ENCODE peak calls at places on chromosomes 11 and 22, in five cellular contexts. I is thyroid gland, C is GM23338, E is foreskin fibroblast, T is HFF-Myc. X is an unnamed sample.

GRCh38 chr11:92123540-92123939 is 101.1 kb upstream of the FAT3 start:
- DNase-seq in I (no peak), T (peak; percentile 7), E (no peak), C (no peak), X (peak; percentile 77)

GRCh38 chr22:35306350-35306967 is 6.8 kb downstream of the TOM1 start:
- DNase-seq in T (no peak), C (no peak), E (no peak), I (no peak), X (no peak)

GRCh38 chr11:120883404-120884135 is 140.3 kb upstream of the TBCEL start:
- DNase-seq in I (peak; percentile 62), C (no peak), E (peak; percentile 41), T (no peak), X (peak; percentile 34)

GRCh38 chr11:1933416-1934325 is 13.5 kb upstream of the MRPL23 start:
- DNase-seq in E (no peak), I (no peak), C (no peak), T (no peak), X (no peak)

GRCh38 chr22:49772692-49773091 is 55.0 kb downstream of the BRD1 start:
- DNase-seq in E (no peak), C (no peak), T (no peak), I (no peak), X (no peak)

GRCh38 chr22:38317237-38317994 is at the start of gene CSNK1E:
- DNase-seq in I (peak; percentile 82), C (peak; percentile 83), T (no peak), E (no peak), X (peak; percentile 69)

GRCh38 chr22:17191163-17191562 is 28.1 kb downstream of the ADA2 start:
- DNase-seq in T (no peak), I (no peak), C (no peak), E (peak; percentile 20), X (peak; percentile 44)

GRCh38 chr11:117807482-117808272 is 10.7 kb upstream of the DSCAML1 start:
- DNase-seq in E (peak; percentile 35), I (peak; percentile 82), C (peak; percentile 84), T (no peak), X (peak; percentile 64)

GRCh38 chr11:119376197-119376847 is 5.2 kb downstream of the USP2 start:
- DNase-seq in C (no peak), E (no peak), T (no peak), I (peak; percentile 91), X (no peak)

GRCh38 chr22:35480143-35480542 is 60.5 kb upstream of the RASD2 start:
- DNase-seq in E (no peak), T (no peak), I (peak; percentile 87), C (no peak), X (peak; percentile 63)

GRCh38 chr11:11980841-11981308 is 27.6 kb downstream of the DKK3 start:
- DNase-seq in I (no peak), C (no peak), T (no peak), E (peak; percentile 20), X (peak; percentile 75)

GRCh38 chr22:42813501-42813900 is 43.6 kb downstream of the ARFGAP3 start:
- DNase-seq in T (no peak), C (no peak), E (no peak), I (peak; percentile 64), X (no peak)

GRCh38 chr22:42817556-42817955 is 39.5 kb downstream of the ARFGAP3 start:
- DNase-seq in C (no peak), T (no peak), E (no peak), I (no peak), X (no peak)

GRCh38 chr22:42816339-42816738 is 40.7 kb downstream of the ARFGAP3 start:
- DNase-seq in E (no peak), I (peak; percentile 91), C (no peak), T (no peak), X (no peak)

GRCh38 chr22:42814215-42814614 is 42.9 kb downstream of the ARFGAP3 start:
- DNase-seq in C (no peak), T (no peak), I (no peak), E (no peak), X (no peak)

DNA sequence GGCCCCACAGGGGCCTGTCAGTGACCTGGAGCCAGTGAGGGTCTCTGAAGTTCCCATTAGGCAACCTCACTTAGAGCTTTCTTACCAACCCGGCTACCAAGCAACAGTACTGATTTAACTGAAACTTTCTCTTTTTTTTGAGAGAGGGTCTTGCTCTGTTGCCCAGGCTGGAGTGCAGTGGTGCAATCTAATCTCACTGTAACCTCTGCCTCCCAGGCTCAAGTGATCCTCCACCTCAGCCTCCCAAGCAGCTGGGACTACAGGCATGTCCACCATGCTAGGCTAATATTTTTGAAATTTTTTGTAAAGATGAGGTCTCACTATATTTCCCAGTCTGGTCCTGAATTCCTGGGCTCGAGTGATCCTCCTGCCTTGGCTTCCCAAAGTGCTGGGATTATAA is 42.5 kb downstream of the ARFGAP3 start:
- DNase-seq in I (no peak), C (no peak), E (no peak), T (no peak), X (no peak)
- TF ChIP-seq CTCF in I (no peak), C (no peak), E (no peak), T (no peak), X (no peak)

DNA sequence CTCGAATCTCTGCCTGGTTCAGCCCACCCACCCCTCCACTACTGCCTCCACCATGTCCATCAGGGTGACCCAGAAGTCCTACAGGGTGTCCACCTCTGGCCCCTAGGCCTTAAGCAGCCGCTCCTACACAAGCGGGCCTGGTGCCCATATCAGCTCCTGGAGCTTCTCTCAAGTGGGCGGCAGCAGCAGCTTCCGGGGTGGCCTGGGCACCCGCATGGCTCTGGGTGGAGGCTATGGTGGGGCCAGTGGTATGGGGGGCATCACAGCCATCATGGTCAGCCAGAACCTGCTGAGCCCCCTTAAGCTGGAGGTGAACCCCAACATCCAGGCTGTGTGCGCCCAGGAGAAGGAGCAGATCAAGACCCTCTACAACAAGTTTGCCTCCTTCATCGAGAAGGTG is 3.0 kb upstream of the SCUBE2 start:
- DNase-seq in C (no peak), T (no peak), E (no peak), I (no peak), X (no peak)
- H3K4me3 ChIP-seq in C (no peak overlapping the region), T (no peak overlapping the region), E (no peak overlapping the region), I (no peak overlapping the region), X (no peak overlapping the region)

GRCh38 chr11:41613321-41613720 is 153.9 kb upstream of the LRRC4C start:
- DNase-seq in T (no peak), C (no peak), I (no peak), E (no peak), X (peak; percentile 4)

DNA sequence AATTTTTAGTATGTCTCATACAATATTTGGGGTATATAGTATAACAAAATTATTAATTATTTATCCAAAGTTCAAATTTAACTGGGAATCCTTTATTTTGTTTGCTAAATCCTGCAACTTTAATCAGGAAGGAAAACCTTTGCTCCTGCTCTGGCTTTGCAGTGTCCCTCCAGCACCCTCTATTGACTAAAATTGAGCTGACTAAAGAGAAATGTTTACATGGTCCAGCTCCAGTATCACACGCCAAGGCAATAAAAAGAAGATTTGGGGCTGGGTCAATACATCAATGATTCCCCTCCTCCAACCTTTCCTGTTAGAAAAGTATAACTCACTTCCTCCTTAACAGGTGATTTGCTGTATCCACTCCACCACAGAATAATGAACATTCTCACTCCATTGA is 153.0 kb upstream of the LRRC4C start:
- DNase-seq in I (no peak), E (no peak), C (peak; percentile 62), T (no peak), X (peak; percentile 3)
- TF ChIP-seq CTCF in I (peak; percentile 35), E (no peak), C (peak; percentile 62), T (no peak), X (peak; percentile 17)

DNA sequence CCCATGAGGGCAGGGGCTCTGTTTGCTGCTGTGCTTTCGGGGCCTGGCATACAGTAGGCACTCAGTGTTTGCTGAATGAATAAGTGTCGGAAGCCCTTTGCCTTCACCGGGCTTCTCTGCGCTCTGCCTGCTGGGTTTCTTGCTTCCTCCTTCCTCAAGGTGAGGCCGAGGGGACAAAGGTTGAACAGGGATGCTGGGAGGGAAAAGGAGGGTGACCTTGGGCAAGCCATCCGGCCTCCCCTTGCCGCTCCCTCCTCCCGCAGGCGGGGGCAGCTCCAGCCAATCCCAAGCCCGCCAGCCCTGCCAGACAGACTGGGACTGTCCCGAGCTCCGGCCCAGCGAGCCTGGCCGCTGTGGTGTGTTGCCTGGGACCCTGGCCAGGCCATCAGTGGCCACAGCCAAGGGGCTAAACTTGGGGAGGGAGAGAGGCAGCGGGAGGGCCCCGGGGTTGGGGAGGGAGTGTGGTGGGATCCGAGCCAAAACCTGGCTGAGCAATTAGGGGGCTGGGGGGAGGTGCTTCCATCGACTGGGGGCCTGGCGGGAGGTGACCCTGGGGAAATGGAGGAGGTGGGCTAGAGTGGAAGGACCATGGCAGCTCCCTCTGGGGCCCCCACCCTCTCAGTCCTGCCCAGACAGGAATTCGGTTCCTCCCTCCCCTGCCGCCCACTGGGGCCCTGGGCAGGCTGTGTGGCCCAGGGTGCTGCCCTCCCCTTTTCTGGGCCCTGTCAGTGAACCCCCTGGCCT is 3.3 kb upstream of the RCOR2 start:
- DNase-seq in T (no peak), C (peak; percentile 88), E (no peak), I (peak; percentile 94), X (no peak)
- H3K4me3 ChIP-seq in T (no peak overlapping the region), C (peak overlapping the region; percentile 96), E (no peak overlapping the region), I (no peak overlapping the region), X (no peak overlapping the region)

X was measured in astrocyte of the spinal cord.